ENCODE peak calls at places on chromosomes 7 and 10, in four cellular contexts. E is pancreas, K is heart right ventricle, P is tibial nerve. H is an unnamed sample. For H3K9me3, the result is how much of the 10 kb centered on the place peaks cover.

GRCh38 chr7:115145512-115145911 is 223.6 kb downstream of the MDFIC start:
- DNase-seq in K (no peak), E (no peak), P (no peak), H (no peak)

GRCh38 chr10:3803884-3804741 is 19.1 kb upstream of the KLF6 start:
- DNase-seq in P (no peak), E (no peak), K (no peak), H (no peak)

GRCh38 chr7:74292757-74293576 is 3.8 kb downstream of the CLIP2 start:
- DNase-seq in E (peak), P (no peak), K (no peak), H (no peak)

GRCh38 chr10:90847436-90847835 is 10.4 kb downstream of the HTR7 start:
- DNase-seq in K (no peak), E (no peak), P (no peak), H (no peak)

GRCh38 chr10:17910144-17910789 is 41.5 kb upstream of the SLC39A12 start:
- DNase-seq in K (peak), E (no peak), P (peak), H (no peak)

GRCh38 chr7:159169391-159169790 is 24.7 kb upstream of the VIPR2 start:
- DNase-seq in K (no peak), P (no peak), E (no peak), H (no peak)

GRCh38 chr10:3625959-3626751 is 158.9 kb downstream of the KLF6 start:
- DNase-seq in K (no peak), E (no peak), P (no peak), H (no peak)

GRCh38 chr7:83863906-83864305 is 215.0 kb upstream of the SEMA3E start:
- DNase-seq in K (no peak), E (no peak), P (no peak), H (no peak)

GRCh38 chr7:98354511-98355249 is 46.2 kb downstream of the BAIAP2L1 start:
- DNase-seq in E (no peak), P (no peak), K (no peak), H (no peak)

GRCh38 chr10:111996103-111996502 is 187.5 kb downstream of the GPAM start:
- DNase-seq in K (no peak), P (no peak), E (no peak), H (no peak)

GRCh38 chr10:68897336-68897741 is 3.8 kb upstream of the DDX50 start:
- DNase-seq in K (peak), E (no peak), P (peak), H (peak)

GRCh38 chr10:50310560-50311174 is 59.4 kb upstream of the ASAH2 start:
- DNase-seq in P (no peak), E (no peak), K (no peak), H (no peak)

GRCh38 chr10:124486635-124487034 is 25.0 kb downstream of the LHPP start:
- DNase-seq in E (no peak), K (no peak), P (no peak), H (no peak)

GRCh38 chr10:14008648-14009072 is 322.1 kb downstream of the FRMD4A start:
- DNase-seq in E (no peak), P (no peak), K (no peak), H (no peak)

GRCh38 chr10:88851706-88852105 is at the start of gene ANKRD22:
- DNase-seq in K (no peak), P (no peak), E (peak), H (no peak)

GRCh38 chr10:132102717-132103110 is 37.0 kb downstream of the JAKMIP3 start:
- DNase-seq in E (no peak), P (no peak), K (no peak), H (no peak)

GRCh38 chr7:44101304-44101965 is 2.7 kb upstream of the AEBP1 start:
- DNase-seq in E (no peak), P (no peak), K (no peak), H (no peak)

GRCh38 chr7:66125052-66125694 is 10.5 kb downstream of the CRCP start:
- DNase-seq in K (no peak), E (no peak), P (no peak), H (no peak)

GRCh38 chr10:104809288-104810090 is 168.4 kb downstream of the SORCS3 start:
- DNase-seq in P (no peak), K (no peak), E (no peak), H (no peak)

GRCh38 chr10:33337335-33337854 is 2.9 kb upstream of the NRP1 start:
- DNase-seq in E (no peak), P (peak), K (peak), H (no peak)

GRCh38 chr10:54284526-54285193 is 516.4 kb downstream of the PCDH15 start:
- DNase-seq in P (no peak), E (no peak), K (no peak), H (no peak)

GRCh38 chr7:8261711-8262695 is at the start of gene ICA1:
- DNase-seq in E (peak), K (peak), P (peak), H (no peak)

GRCh38 chr10:110368002-110368401 is 63.3 kb upstream of the SMNDC1 start:
- DNase-seq in P (no peak), K (no peak), E (no peak), H (no peak)

GRCh38 chr7:129176853-129177369 is 11.5 kb upstream of the SMO start:
- DNase-seq in P (no peak), E (no peak), K (no peak), H (no peak)

GRCh38 chr10:14276200-14276599 is 54.5 kb downstream of the FRMD4A start:
- DNase-seq in P (no peak), K (no peak), E (no peak), H (no peak)

GRCh38 chr10:16441106-16441850 is 4.5 kb downstream of the PTER start:
- DNase-seq in P (no peak), E (no peak), K (no peak), H (no peak)

GRCh38 chr7:22601812-22602568 is 102.0 kb upstream of the STEAP1B start:
- DNase-seq in K (no peak), E (no peak), P (peak), H (no peak)

GRCh38 chr7:117110480-117111315 is 157.4 kb downstream of the ST7 start:
- DNase-seq in P (no peak), K (no peak), E (no peak), H (peak)

GRCh38 chr10:86970152-86970886 is 2.0 kb downstream of the ADIRF start:
- DNase-seq in P (peak), K (peak), E (peak), H (no peak)

GRCh38 chr10:31134303-31134928 is 102.8 kb upstream of the ZNF438 start:
- DNase-seq in K (no peak), E (peak), P (no peak), H (no peak)

GRCh38 chr7:120941064-120941463 is 9.5 kb upstream of the ING3 start:
- DNase-seq in P (no peak), K (no peak), E (no peak), H (no peak)

GRCh38 chr10:46227571-46228075 is 59.2 kb upstream of the ANTXRL start:
- DNase-seq in P (no peak), E (no peak), K (no peak), H (no peak)

GRCh38 chr10:63464402-63465292 is 1.1 kb downstream of the JMJD1C start:
- DNase-seq in P (no peak), E (no peak), K (no peak), H (no peak)

GRCh38 chr7:109532262-109532992 is 962.8 kb downstream of the DNAJB9 start:
- DNase-seq in P (no peak), K (no peak), E (no peak), H (no peak)

GRCh38 chr10:88592425-88592824 is 5.9 kb downstream of the LIPJ start:
- DNase-seq in E (no peak), K (no peak), P (no peak), H (no peak)

GRCh38 chr7:124856299-124856888 is 73.2 kb downstream of the POT1 start:
- DNase-seq in K (no peak), P (no peak), E (no peak), H (no peak)

GRCh38 chr7:53191836-53192443 is 156.5 kb downstream of the POM121L12 start:
- DNase-seq in K (no peak), E (no peak), P (no peak), H (no peak)

GRCh38 chr7:107854989-107855388 is 36.0 kb upstream of the DLD start:
- DNase-seq in K (no peak), E (no peak), P (no peak), H (no peak)

GRCh38 chr7:47677664-47678063 is 95.8 kb upstream of the TNS3 start:
- DNase-seq in K (no peak), E (no peak), P (no peak), H (no peak)

GRCh38 chr10:75593690-75594556 is 162.5 kb downstream of the LRMDA start:
- DNase-seq in K (no peak), P (no peak), E (peak), H (no peak)

GRCh38 chr7:157503229-157503628 is 166.4 kb downstream of the DNAJB6 start:
- DNase-seq in E (no peak), P (no peak), K (no peak), H (no peak)
- H3K27ac ChIP-seq in E (no peak), P (no peak), K (no peak), H (peak)

GRCh38 chr10:71814923-71815411 is 36.1 kb downstream of the PSAP start:
- DNase-seq in P (no peak), K (no peak), E (no peak), H (no peak)
- TF ChIP-seq CTCF in P (no peak), K (no peak), E (no peak), H (no peak)

GRCh38 chr7:54643064-54643463 is 100.9 kb downstream of the VSTM2A start:
- DNase-seq in E (no peak), P (no peak), K (no peak), H (no peak)
- H3K9me3 ChIP-seq in E (under half), P (under half), K (under half), H (under half)

GRCh38 chr10:24320373-24320772 is 111.4 kb downstream of the KIAA1217 start:
- DNase-seq in E (no peak), K (no peak), P (no peak), H (no peak)

GRCh38 chr10:24324651-24325050 is 115.7 kb downstream of the KIAA1217 start:
- DNase-seq in P (no peak), K (no peak), E (no peak), H (no peak)
- H3K27ac ChIP-seq in P (peak), K (no peak), E (no peak), H (no peak)

GRCh38 chr10:29634764-29635625 is at the start of gene SVIL:
- DNase-seq in K (peak), E (no peak), P (peak), H (no peak)
- TF ChIP-seq CTCF in K (peak), E (no peak), P (no peak), H (no peak)

DNA sequence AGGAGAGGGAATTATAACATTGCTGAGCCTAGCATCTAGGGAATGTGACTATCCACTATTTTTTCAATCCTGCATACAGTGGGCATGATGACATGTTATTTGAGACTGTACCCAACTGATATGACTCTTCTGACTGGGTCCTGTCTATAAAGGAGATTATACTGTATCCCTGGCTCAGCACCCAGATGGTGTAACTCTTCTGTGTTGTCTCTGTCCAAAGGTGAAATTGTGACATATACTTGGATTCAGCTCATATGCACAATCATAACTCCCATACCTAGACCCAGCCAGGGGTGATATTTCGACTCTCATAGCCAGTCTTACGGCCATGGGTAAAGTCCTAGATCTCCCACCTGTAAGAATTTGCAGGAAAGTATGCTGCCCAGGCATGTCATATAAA is 59.3 kb downstream of the ZNF736 start:
- DNase-seq in E (no peak), P (no peak), K (no peak), H (no peak)
- H3K9me3 ChIP-seq in E (under half), P (under half), K (under half), H (under half)

GRCh38 chr7:87959336-87959735 is 25.3 kb downstream of the ADAM22 start:
- DNase-seq in K (no peak), E (no peak), P (no peak), H (no peak)
- H3K27ac ChIP-seq in K (no peak), E (no peak), P (no peak), H (no peak)